ENCODE peak calls at places on chromosome 6, in five cellular contexts. One of them, this sample, is unnamed.

GRCh38 chr6:38233161-38233791 is 406.5 kb downstream of the BTBD9 start:
- DNase-seq in AG09319: no peak
- DNase-seq in ascending aorta: no peak
- DNase-seq in fibroblast of lung: peak; percentile 76
- DNase-seq in HFF-Myc: no peak
- DNase-seq in this sample: no peak

GRCh38 chr6:156866181-156866862 is 89.1 kb downstream of the ARID1B start:
- DNase-seq in fibroblast of lung: peak; percentile 74
- DNase-seq in ascending aorta: no peak
- DNase-seq in AG09319: no peak
- DNase-seq in HFF-Myc: no peak
- DNase-seq in this sample: no peak

GRCh38 chr6:43074847-43075741 is 1.0 kb upstream of the PTK7 start:
- DNase-seq in HFF-Myc: peak; percentile 78
- DNase-seq in ascending aorta: no peak
- DNase-seq in fibroblast of lung: peak; percentile 57
- DNase-seq in AG09319: no peak
- DNase-seq in this sample: peak; percentile 46

GRCh38 chr6:62707156-62707555 is 421.1 kb upstream of the KHDRBS2 start:
- DNase-seq in HFF-Myc: no peak
- DNase-seq in AG09319: no peak
- DNase-seq in fibroblast of lung: no peak
- DNase-seq in ascending aorta: no peak
- DNase-seq in this sample: no peak

GRCh38 chr6:151279891-151280290 is 40.1 kb downstream of the AKAP12 start:
- DNase-seq in fibroblast of lung: no peak
- DNase-seq in ascending aorta: no peak
- DNase-seq in AG09319: no peak
- DNase-seq in HFF-Myc: no peak
- DNase-seq in this sample: no peak

GRCh38 chr6:28408076-28408802 is 8.7 kb upstream of the ZSCAN12 start:
- DNase-seq in AG09319: no peak
- DNase-seq in fibroblast of lung: no peak
- DNase-seq in HFF-Myc: no peak
- DNase-seq in ascending aorta: no peak
- DNase-seq in this sample: no peak

GRCh38 chr6:104940881-104941693 is 15.8 kb upstream of the LIN28B start:
- DNase-seq in AG09319: peak; percentile 3
- DNase-seq in HFF-Myc: no peak
- DNase-seq in fibroblast of lung: peak; percentile 36
- DNase-seq in ascending aorta: no peak
- DNase-seq in this sample: no peak

GRCh38 chr6:119337252-119337651 is 12.3 kb downstream of the MAN1A1 start:
- DNase-seq in HFF-Myc: no peak
- DNase-seq in fibroblast of lung: no peak
- DNase-seq in ascending aorta: no peak
- DNase-seq in AG09319: no peak
- DNase-seq in this sample: no peak

GRCh38 chr6:150033197-150033771 is 8.0 kb upstream of the RAET1L start:
- DNase-seq in AG09319: no peak
- DNase-seq in HFF-Myc: no peak
- DNase-seq in fibroblast of lung: no peak
- DNase-seq in ascending aorta: peak; percentile 44
- DNase-seq in this sample: no peak

GRCh38 chr6:28742668-28743270 is 181.0 kb downstream of the TRIM27 start:
- DNase-seq in fibroblast of lung: peak; percentile 58
- DNase-seq in HFF-Myc: peak; percentile 70
- DNase-seq in ascending aorta: no peak
- DNase-seq in AG09319: no peak
- DNase-seq in this sample: no peak

GRCh38 chr6:32074996-32075532 is 34.1 kb downstream of the TNXB start:
- DNase-seq in AG09319: no peak
- DNase-seq in HFF-Myc: no peak
- DNase-seq in ascending aorta: no peak
- DNase-seq in fibroblast of lung: peak; percentile 56
- DNase-seq in this sample: no peak

GRCh38 chr6:13268914-13269532 is 59.3 kb downstream of the TBC1D7 start:
- DNase-seq in ascending aorta: no peak
- DNase-seq in fibroblast of lung: peak; percentile 79
- DNase-seq in HFF-Myc: no peak
- DNase-seq in AG09319: no peak
- DNase-seq in this sample: peak; percentile 61

GRCh38 chr6:170459451-170459850 is 93.7 kb downstream of the PSMB1 start:
- DNase-seq in AG09319: no peak
- DNase-seq in HFF-Myc: no peak
- DNase-seq in fibroblast of lung: peak; percentile 60
- DNase-seq in ascending aorta: no peak
- DNase-seq in this sample: no peak

GRCh38 chr6:137690721-137691120 is 176.3 kb upstream of the TNFAIP3 start:
- DNase-seq in ascending aorta: no peak
- DNase-seq in fibroblast of lung: no peak
- DNase-seq in AG09319: no peak
- DNase-seq in HFF-Myc: no peak
- DNase-seq in this sample: no peak

GRCh38 chr6:33419580-33420492 is at the start of gene SYNGAP1:
- DNase-seq in AG09319: peak; percentile 44
- DNase-seq in ascending aorta: peak; percentile 86
- DNase-seq in HFF-Myc: no peak
- DNase-seq in fibroblast of lung: peak; percentile 74
- DNase-seq in this sample: peak; percentile 23

GRCh38 chr6:167791780-167792478 is 34.8 kb upstream of the AFDN start:
- DNase-seq in HFF-Myc: no peak
- DNase-seq in ascending aorta: no peak
- DNase-seq in fibroblast of lung: no peak
- DNase-seq in AG09319: no peak
- DNase-seq in this sample: no peak

GRCh38 chr6:128493877-128494276 is 26.5 kb downstream of the PTPRK start:
- DNase-seq in ascending aorta: no peak
- DNase-seq in HFF-Myc: no peak
- DNase-seq in fibroblast of lung: no peak
- DNase-seq in AG09319: no peak
- DNase-seq in this sample: no peak

GRCh38 chr6:150740453-150740852 is 125.0 kb upstream of the MTHFD1L start:
- DNase-seq in HFF-Myc: no peak
- DNase-seq in fibroblast of lung: no peak
- DNase-seq in AG09319: no peak
- DNase-seq in ascending aorta: no peak
- DNase-seq in this sample: no peak

GRCh38 chr6:4788953-4789584 is 12.9 kb downstream of the CDYL start:
- DNase-seq in fibroblast of lung: no peak
- DNase-seq in ascending aorta: no peak
- DNase-seq in AG09319: no peak
- DNase-seq in HFF-Myc: no peak
- DNase-seq in this sample: no peak

GRCh38 chr6:37242429-37243052 is 15.0 kb upstream of the TBC1D22B start:
- DNase-seq in ascending aorta: peak; percentile 88
- DNase-seq in HFF-Myc: peak; percentile 88
- DNase-seq in AG09319: peak; percentile 86
- DNase-seq in fibroblast of lung: peak; percentile 100
- DNase-seq in this sample: peak; percentile 96

GRCh38 chr6:170052991-170053821 is 237.7 kb downstream of the DLL1 start:
- DNase-seq in fibroblast of lung: no peak
- DNase-seq in ascending aorta: peak; percentile 54
- DNase-seq in AG09319: no peak
- DNase-seq in HFF-Myc: no peak
- DNase-seq in this sample: no peak

GRCh38 chr6:33958208-33958862 is 154.5 kb upstream of the MLN start:
- DNase-seq in ascending aorta: no peak
- DNase-seq in AG09319: no peak
- DNase-seq in HFF-Myc: no peak
- DNase-seq in fibroblast of lung: no peak
- DNase-seq in this sample: no peak

GRCh38 chr6:36120539-36120938 is 9.8 kb upstream of the MAPK13 start:
- DNase-seq in AG09319: no peak
- DNase-seq in HFF-Myc: no peak
- DNase-seq in ascending aorta: peak; percentile 65
- DNase-seq in fibroblast of lung: no peak
- DNase-seq in this sample: no peak
- TF ChIP-seq CTCF in AG09319: no peak
- TF ChIP-seq CTCF in HFF-Myc: no peak
- TF ChIP-seq CTCF in ascending aorta: no peak
- TF ChIP-seq CTCF in fibroblast of lung: no peak
- TF ChIP-seq CTCF in this sample: no peak

DNA sequence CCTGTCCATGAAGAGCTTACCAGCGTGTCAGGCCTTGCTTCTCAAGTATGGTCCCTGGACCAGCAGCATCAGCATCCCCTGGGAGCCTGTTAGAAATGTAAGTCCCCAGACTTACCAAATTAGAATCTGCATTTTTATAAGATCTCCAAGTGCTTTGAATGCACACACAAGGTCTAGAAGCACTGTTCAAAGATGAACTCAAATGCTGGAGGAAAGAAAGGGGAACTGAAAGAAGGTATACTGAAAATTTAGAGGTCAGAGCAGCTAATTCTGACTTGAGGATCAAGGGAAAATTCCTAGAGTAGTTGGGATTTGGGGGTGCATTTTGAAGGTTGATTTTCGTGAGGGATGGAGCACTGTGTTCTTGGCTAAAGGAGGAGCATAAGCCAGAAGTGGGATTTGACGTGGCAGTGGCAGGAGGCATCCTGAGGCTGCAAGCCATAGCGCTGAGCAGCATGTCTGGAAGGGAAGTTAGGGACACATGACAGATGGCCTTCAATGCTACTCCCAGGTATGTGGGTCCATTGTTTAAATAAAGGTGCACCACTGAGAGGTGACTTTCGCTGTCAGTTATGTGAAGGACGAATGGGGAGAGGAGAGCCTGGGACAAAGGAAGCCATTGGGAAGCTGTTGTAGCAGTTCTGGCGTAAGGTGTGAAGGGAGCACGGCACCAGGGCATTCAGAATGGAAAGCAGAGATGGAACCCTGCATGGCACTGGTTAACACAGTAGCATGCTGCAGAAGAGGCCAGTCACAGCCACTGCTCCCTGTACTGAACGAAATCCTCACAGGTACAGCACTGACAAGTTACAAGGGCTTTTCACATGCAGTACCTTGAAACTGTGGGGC is 36.2 kb downstream of the ARMC2 start:
- DNase-seq in fibroblast of lung: no peak
- DNase-seq in HFF-Myc: no peak
- DNase-seq in ascending aorta: no peak
- DNase-seq in AG09319: no peak
- DNase-seq in this sample: no peak
- TF ChIP-seq CTCF in fibroblast of lung: no peak
- TF ChIP-seq CTCF in HFF-Myc: no peak
- TF ChIP-seq CTCF in ascending aorta: no peak
- TF ChIP-seq CTCF in AG09319: no peak
- TF ChIP-seq CTCF in this sample: no peak

GRCh38 chr6:106105493-106105892 is 19.4 kb downstream of the PRDM1 start:
- DNase-seq in AG09319: no peak
- DNase-seq in fibroblast of lung: no peak
- DNase-seq in ascending aorta: no peak
- DNase-seq in HFF-Myc: no peak
- DNase-seq in this sample: no peak
- TF ChIP-seq CTCF in AG09319: no peak
- TF ChIP-seq CTCF in fibroblast of lung: no peak
- TF ChIP-seq CTCF in ascending aorta: no peak
- TF ChIP-seq CTCF in HFF-Myc: no peak
- TF ChIP-seq CTCF in this sample: no peak

GRCh38 chr6:50062051-50062450 is 12.3 kb upstream of the DEFB112 start:
- DNase-seq in HFF-Myc: no peak
- DNase-seq in ascending aorta: no peak
- DNase-seq in AG09319: no peak
- DNase-seq in fibroblast of lung: no peak
- DNase-seq in this sample: no peak
- TF ChIP-seq CTCF in HFF-Myc: peak; percentile 11
- TF ChIP-seq CTCF in ascending aorta: no peak
- TF ChIP-seq CTCF in AG09319: no peak
- TF ChIP-seq CTCF in fibroblast of lung: peak; percentile 46
- TF ChIP-seq CTCF in this sample: no peak

GRCh38 chr6:117494283-117494682 is 11.8 kb downstream of the DCBLD1 start:
- DNase-seq in ascending aorta: no peak
- DNase-seq in HFF-Myc: no peak
- DNase-seq in fibroblast of lung: no peak
- DNase-seq in AG09319: no peak
- DNase-seq in this sample: no peak
- TF ChIP-seq CTCF in ascending aorta: no peak
- TF ChIP-seq CTCF in HFF-Myc: no peak
- TF ChIP-seq CTCF in fibroblast of lung: no peak
- TF ChIP-seq CTCF in AG09319: no peak
- TF ChIP-seq CTCF in this sample: no peak